ENCODE peak calls at places on chromosomes 1 and 21, in nine cellular contexts. F is lower leg skin, Q is uterus, T is heart left ventricle, X is prostate gland, G is H1, H is IMR-90, U is tibial nerve, J is stomach. Z is an unnamed sample.

GRCh38 chr1:199422206-199422605 is 605.3 kb upstream of the NR5A2 start:
- DNase-seq in U (no peak), J (peak; percentile 28), H (peak; percentile 55), G (peak; percentile 45), F (no peak), T (no peak), X (no peak), Q (no peak), Z (no peak)

GRCh38 chr1:236067854-236068454 is 3.1 kb upstream of the NID1 start:
- DNase-seq in U (no peak), H (peak; percentile 79), J (no peak), X (no peak), G (no peak), Q (no peak), T (no peak), F (no peak), Z (no peak)

GRCh38 chr21:26570203-26570602 is 2.9 kb downstream of the CYYR1 start:
- DNase-seq in J (no peak), G (no peak), F (no peak), Q (no peak), H (no peak), X (no peak), U (no peak), T (peak; percentile 45), Z (no peak)

GRCh38 chr1:111323231-111323630 is 32.6 kb downstream of the CHIA start:
- DNase-seq in X (no peak), T (no peak), U (no peak), J (no peak), Q (no peak), F (no peak), H (no peak), G (no peak), Z (no peak)

GRCh38 chr1:91787946-91788345 is 98.0 kb downstream of the TGFBR3 start:
- DNase-seq in T (no peak), J (no peak), F (no peak), Q (no peak), X (no peak), U (no peak), G (no peak), H (no peak), Z (no peak)

GRCh38 chr1:28830814-28831213 is 18.8 kb downstream of the OPRD1 start:
- DNase-seq in Q (no peak), U (no peak), J (no peak), F (no peak), G (no peak), X (no peak), H (no peak), T (no peak), Z (no peak)

GRCh38 chr1:57576750-57577149 is 152.9 kb upstream of the DAB1 start:
- DNase-seq in J (peak; percentile 82), F (no peak), G (no peak), X (no peak), T (no peak), H (no peak), U (no peak), Q (no peak), Z (no peak)

GRCh38 chr1:226816585-226816984 is 53.8 kb upstream of the PSEN2 start:
- DNase-seq in Q (no peak), H (peak; percentile 84), J (no peak), G (no peak), T (no peak), X (no peak), U (no peak), F (no peak), Z (no peak)

GRCh38 chr1:100387644-100388350 is 35.5 kb downstream of the CDC14A start:
- DNase-seq in T (no peak), J (no peak), U (no peak), F (no peak), G (no peak), Q (no peak), H (peak; percentile 64), X (no peak), Z (no peak)

GRCh38 chr1:153261793-153262371 is 2.4 kb downstream of the LORICRIN start:
- DNase-seq in T (no peak), J (no peak), X (no peak), Q (no peak), H (no peak), U (no peak), G (no peak), F (no peak), Z (no peak)

GRCh38 chr1:110916669-110917306 is 43.8 kb downstream of the CD53 start:
- DNase-seq in U (no peak), Q (no peak), F (no peak), J (no peak), T (no peak), X (no peak), G (no peak), H (peak; percentile 19), Z (no peak)

DNA sequence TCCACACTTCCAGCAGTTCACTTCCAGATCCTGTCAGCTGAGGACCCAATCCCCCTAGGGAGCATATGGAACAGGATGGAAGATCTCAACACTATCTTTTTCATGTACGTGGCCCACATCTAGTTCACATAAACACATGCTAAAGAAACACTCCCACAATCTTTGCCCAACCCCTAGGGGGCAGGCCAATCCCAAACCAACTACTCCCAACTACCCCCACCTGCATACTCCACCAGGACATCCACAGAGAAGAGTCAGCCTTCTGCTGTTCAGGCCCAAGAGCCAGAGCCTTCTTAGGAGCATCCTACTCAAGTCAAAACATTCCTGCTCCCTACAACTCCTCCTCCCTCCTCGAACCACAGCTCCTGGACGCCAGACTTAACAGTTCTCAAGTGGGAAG is 5.6 kb upstream of the SLC5A9 start:
- DNase-seq in F (no peak), Q (no peak), G (no peak), U (no peak), H (no peak), J (no peak), T (no peak), X (no peak), Z (no peak)
- TF ChIP-seq CTCF in F (no peak), Q (no peak), G (peak; percentile 22), U (no peak), H (no peak), J (no peak), T (no peak), X (no peak), Z (peak; percentile 17)

GRCh38 chr1:171310661-171311087 is 3.3 kb upstream of the FMO4 start:
- DNase-seq in Q (no peak), X (no peak), T (no peak), U (no peak), J (no peak), F (no peak), G (no peak), H (no peak), Z (no peak)

GRCh38 chr1:171313319-171313834 is 606 bp upstream of the FMO4 start:
- DNase-seq in G (no peak), J (no peak), X (no peak), Q (no peak), F (no peak), H (no peak), T (no peak), U (no peak), Z (no peak)

GRCh38 chr1:171311771-171312558 is 2.0 kb upstream of the FMO4 start:
- DNase-seq in F (no peak), T (no peak), J (no peak), U (no peak), H (no peak), G (no peak), Q (no peak), X (no peak), Z (no peak)

DNA sequence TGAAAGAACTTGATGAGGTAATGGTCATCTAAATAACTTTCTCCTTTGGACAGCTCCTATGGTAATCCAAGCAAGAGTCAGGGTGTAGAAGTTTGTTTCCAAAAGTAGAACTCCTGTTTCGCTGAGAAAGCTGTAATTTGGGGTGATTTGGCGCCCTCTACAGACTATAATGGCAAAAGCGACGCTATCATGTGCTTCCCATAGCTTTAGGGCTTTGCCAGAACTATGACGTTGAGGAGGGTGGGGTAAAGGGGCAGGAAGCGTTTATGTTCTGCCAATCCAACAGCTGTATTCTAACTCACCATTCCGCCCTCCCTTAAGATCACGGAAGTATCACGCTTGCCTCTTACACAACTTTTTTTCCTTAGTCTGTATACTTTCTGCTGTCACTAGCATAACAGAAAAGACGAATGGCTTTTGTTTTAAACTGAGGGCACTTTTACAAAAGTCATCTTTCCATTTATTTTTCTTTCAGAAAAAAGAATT is at the start of gene FMO4:
- DNase-seq in J (peak; percentile 88), U (peak; percentile 95), F (peak; percentile 95), G (peak; percentile 78), Q (peak; percentile 90), H (peak; percentile 99), T (peak; percentile 93), X (peak; percentile 95), Z (peak; percentile 72)
- H3K4me3 ChIP-seq in J (peak within 1 kb of the TSS; percentile 34), U (peak within 1 kb of the TSS; percentile 26), F (no peak within 1 kb of the TSS), G (peak within 1 kb of the TSS; percentile 6), Q (peak within 1 kb of the TSS; percentile 4), H (no peak within 1 kb of the TSS), T (peak within 1 kb of the TSS; percentile 49), X (no peak within 1 kb of the TSS), Z (peak within 1 kb of the TSS; percentile 30)

GRCh38 chr21:35838350-35838749 is 222.0 kb downstream of the SETD4 start:
- DNase-seq in T (no peak), F (no peak), H (no peak), U (no peak), Q (no peak), J (no peak), X (no peak), G (no peak), Z (no peak)
- TF ChIP-seq POLR2A in T (no peak), F (no peak), H (no peak), U (no peak), Q (no peak), J (no peak), X (no peak), G (no peak), Z (no peak)

GRCh38 chr1:203546274-203546673 is 52.3 kb downstream of the OPTC start:
- DNase-seq in U (no peak), J (no peak), G (no peak), X (no peak), T (no peak), Q (no peak), F (no peak), H (no peak), Z (no peak)

GRCh38 chr1:203548917-203549708 is 55.2 kb downstream of the OPTC start:
- DNase-seq in Q (no peak), G (no peak), T (no peak), J (no peak), F (no peak), U (no peak), H (no peak), X (no peak), Z (no peak)

GRCh38 chr1:203547147-203547546 is 53.2 kb downstream of the OPTC start:
- DNase-seq in J (no peak), G (no peak), T (no peak), H (no peak), X (no peak), F (no peak), Q (no peak), U (no peak), Z (no peak)

GRCh38 chr1:203545032-203545816 is 51.3 kb downstream of the OPTC start:
- DNase-seq in T (no peak), Q (no peak), F (no peak), H (no peak), J (no peak), G (no peak), U (no peak), X (no peak), Z (no peak)

GRCh38 chr1:203547771-203548421 is 53.9 kb downstream of the OPTC start:
- DNase-seq in U (no peak), T (no peak), H (no peak), G (no peak), F (no peak), X (no peak), Q (no peak), J (no peak), Z (no peak)
- TF ChIP-seq CTCF in U (no peak), T (no peak), H (no peak), G (no peak), F (no peak), X (no peak), Q (no peak), J (no peak), Z (no peak)